ENCODE peak calls at places on chromosomes 2 and 18, in six cellular contexts. F is A549; G is OCI-LY7; S is mammary epithelial cell; Y is adrenal gland; J is CD8-positive, alpha-beta memory T cell. R is an unnamed sample.

GRCh38 chr2:60926751-60927568 is 45.6 kb downstream of the REL start:
- DNase-seq in S (no peak), J (no peak), Y (no peak), G (no peak), F (no peak), R (no peak)

GRCh38 chr2:64989982-64990614 is 899 bp downstream of the SLC1A4 start:
- DNase-seq in Y (no peak), S (no peak), F (no peak), G (peak; percentile 26), J (no peak), R (no peak)

GRCh38 chr2:120635146-120635545 is 100.5 kb upstream of the GLI2 start:
- DNase-seq in G (no peak), Y (no peak), S (no peak), F (no peak), J (no peak), R (no peak)

GRCh38 chr2:235669983-235670962 is 176.4 kb downstream of the AGAP1 start:
- DNase-seq in Y (peak; percentile 65), J (no peak), F (peak; percentile 33), S (peak; percentile 43), G (no peak), R (peak; percentile 75)

GRCh38 chr2:101540518-101540917 is 65.6 kb upstream of the RFX8 start:
- DNase-seq in J (no peak), F (no peak), G (no peak), Y (no peak), S (peak; percentile 39), R (no peak)

GRCh38 chr18:51522338-51522737 is 324.9 kb upstream of the MEX3C start:
- DNase-seq in S (no peak), J (no peak), F (no peak), G (no peak), Y (no peak), R (no peak)

GRCh38 chr2:159209341-159210306 is 76.9 kb downstream of the WDSUB1 start:
- DNase-seq in F (no peak), J (peak; percentile 20), Y (no peak), S (no peak), G (no peak), R (no peak)

GRCh38 chr2:9800639-9800974 is 42.7 kb upstream of the TAF1B start:
- DNase-seq in Y (no peak), J (no peak), G (no peak), F (no peak), S (no peak), R (no peak)

GRCh38 chr2:101949304-101949703 is 42.5 kb upstream of the IL1R2 start:
- DNase-seq in J (no peak), F (no peak), G (no peak), S (peak; percentile 43), Y (no peak), R (no peak)

GRCh38 chr2:40034198-40034597 is 255.1 kb upstream of the THUMPD2 start:
- DNase-seq in G (peak; percentile 24), J (no peak), F (no peak), S (peak; percentile 88), Y (no peak), R (no peak)

GRCh38 chr2:47964722-47965434 is 58.6 kb upstream of the FBXO11 start:
- DNase-seq in J (no peak), F (no peak), Y (no peak), G (no peak), S (peak; percentile 37), R (no peak)

GRCh38 chr2:120406566-120406965 is 60.6 kb downstream of the INHBB start:
- DNase-seq in F (no peak), S (no peak), G (no peak), J (no peak), Y (no peak), R (no peak)

GRCh38 chr2:41896186-41896846 is 151.5 kb upstream of the PKDCC start:
- DNase-seq in F (no peak), J (peak; percentile 35), G (no peak), S (no peak), Y (no peak), R (peak; percentile 67)

GRCh38 chr18:9135081-9135911 is 1.3 kb upstream of the ANKRD12 start:
- DNase-seq in J (no peak), F (no peak), G (no peak), S (no peak), Y (no peak), R (peak; percentile 44)

GRCh38 chr2:71070294-71071025 is 2.0 kb downstream of the NAGK start:
- DNase-seq in G (peak; percentile 71), Y (no peak), S (peak; percentile 40), F (peak; percentile 58), J (no peak), R (peak; percentile 71)

GRCh38 chr2:233989221-233989620 is 61.3 kb upstream of the SPP2 start:
- DNase-seq in F (no peak), S (no peak), G (no peak), Y (no peak), J (no peak), R (no peak)

GRCh38 chr18:23178661-23179081 is 43.4 kb downstream of the CABLES1 start:
- DNase-seq in J (no peak), Y (no peak), G (no peak), S (no peak), F (no peak), R (no peak)

GRCh38 chr18:31626409-31626808 is 34.7 kb downstream of the TTR start:
- DNase-seq in Y (no peak), F (no peak), S (no peak), G (no peak), J (no peak), R (no peak)

DNA sequence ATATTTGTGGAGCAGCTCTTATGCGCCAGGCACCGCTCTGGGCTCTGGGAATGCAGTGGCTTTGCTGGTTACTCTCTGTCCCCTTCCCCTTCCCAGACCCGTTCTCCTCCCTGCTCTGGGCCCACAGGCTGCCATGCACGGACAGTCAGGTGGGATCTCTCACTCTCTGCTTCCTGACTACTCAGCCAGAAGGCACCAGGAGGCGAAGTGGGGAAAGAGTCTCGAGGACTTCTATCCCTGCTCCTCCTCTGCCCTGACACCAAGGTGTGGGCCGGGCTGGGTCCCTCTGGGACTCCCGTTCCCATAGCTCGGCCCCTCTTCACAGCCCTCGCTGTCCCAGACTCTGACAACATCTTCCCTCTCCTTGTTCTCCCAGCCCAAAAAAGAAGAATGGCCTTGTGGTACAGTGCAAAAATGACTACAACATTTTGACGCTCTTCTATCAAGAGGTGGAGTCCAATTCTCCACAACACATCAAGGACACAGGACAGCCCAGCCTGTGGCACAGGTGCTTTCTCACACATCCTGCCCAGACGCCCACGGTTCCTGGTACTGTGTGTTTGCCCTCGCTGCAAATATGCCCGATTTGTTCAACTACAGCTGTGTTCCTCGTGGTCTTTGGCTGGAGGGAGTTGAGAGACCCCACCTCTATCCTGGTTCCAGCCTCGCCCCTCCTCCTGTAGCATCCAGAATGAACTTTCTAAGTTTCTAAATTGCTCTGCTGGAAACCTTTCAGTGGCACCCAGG is 14.0 kb upstream of the DUSP2 start:
- DNase-seq in J (no peak), Y (no peak), F (no peak), G (peak; percentile 66), S (no peak), R (peak; percentile 68)
- H3K4me1 ChIP-seq in J (peaks cover 82% of the 10 kb centered on the region), Y (no peaks in the 10 kb centered on the region), F (no peaks in the 10 kb centered on the region), G (peaks cover 81% of the 10 kb centered on the region), S (no peaks in the 10 kb centered on the region), R (peaks cover 8% of the 10 kb centered on the region)

DNA sequence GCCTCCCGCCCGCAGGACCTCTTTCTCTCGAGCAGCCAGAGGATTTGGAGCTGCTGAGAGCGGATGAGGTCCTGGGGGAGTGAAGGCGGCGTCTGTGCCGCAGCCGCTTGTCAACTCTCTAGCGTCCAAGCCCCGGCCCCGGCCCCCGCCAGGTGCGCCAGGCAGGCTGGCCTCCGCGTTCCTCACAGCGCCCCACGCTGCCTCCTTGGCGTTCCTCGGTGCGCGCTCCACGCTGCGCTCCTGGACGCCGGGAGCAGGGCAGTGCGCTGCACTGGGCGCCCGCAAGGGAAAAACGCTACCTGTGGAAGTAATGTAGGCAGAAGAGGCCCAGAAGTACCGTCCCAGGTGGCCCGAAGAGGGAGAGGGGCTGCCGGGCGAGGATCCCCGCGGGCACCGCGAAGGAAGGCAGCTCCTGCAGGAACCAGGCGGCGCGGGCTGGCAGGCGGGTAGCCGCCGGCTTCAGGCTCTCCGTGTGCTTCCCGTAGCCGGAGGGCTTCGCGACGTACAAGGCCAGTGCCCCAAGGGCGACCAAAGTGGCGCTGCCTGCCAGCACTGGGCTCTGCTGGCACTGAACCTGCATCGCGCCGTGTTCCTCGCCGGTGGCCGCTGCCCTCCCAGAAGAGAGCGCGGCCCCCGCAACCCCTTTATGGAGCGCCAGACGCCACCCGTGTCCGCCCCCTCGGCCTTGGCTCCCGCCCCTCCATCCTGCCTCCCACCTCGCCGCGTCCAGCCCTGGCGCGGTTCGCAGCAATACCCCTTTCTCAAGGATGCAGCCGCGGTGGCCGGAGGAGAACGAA is at the start of gene SRD5A2:
- DNase-seq in S (peak; percentile 27), J (no peak), F (no peak), G (no peak), Y (no peak), R (no peak)
- H3K4me3 ChIP-seq in S (no peak within 1 kb of the TSS), J (no peak within 1 kb of the TSS), F (peak within 1 kb of the TSS; percentile 31), G (no peak within 1 kb of the TSS), Y (no peak within 1 kb of the TSS), R (no peak within 1 kb of the TSS)

DNA sequence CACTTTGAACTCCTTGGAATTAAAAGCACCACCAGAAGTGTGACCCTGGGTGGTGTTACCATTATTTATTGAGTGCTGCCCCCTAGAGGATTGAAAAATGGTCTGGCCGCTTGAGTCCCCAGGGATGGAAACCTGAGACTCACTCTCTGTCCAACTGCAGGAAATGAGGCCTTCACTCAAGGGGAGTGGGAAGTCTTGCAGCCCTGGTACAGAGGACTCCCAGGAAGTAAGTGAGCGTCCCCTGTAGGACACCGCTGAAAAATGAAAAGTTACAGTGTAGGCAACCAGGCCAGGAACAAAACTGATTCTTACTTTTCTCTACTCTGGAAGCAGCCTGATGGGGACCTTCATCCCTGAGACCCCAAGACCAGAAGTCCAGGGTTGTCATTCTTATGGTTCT is 2.2 kb upstream of the NRP2 start:
- DNase-seq in G (peak; percentile 88), S (peak; percentile 77), J (no peak), F (peak; percentile 59), Y (peak; percentile 79), R (peak; percentile 74)
- H3K4me1 ChIP-seq in G (peaks cover 30% of the 10 kb centered on the region), S (peaks cover 60% of the 10 kb centered on the region), J (no peaks in the 10 kb centered on the region), F (peaks cover 22% of the 10 kb centered on the region), Y (peaks cover 16% of the 10 kb centered on the region), R (no peaks in the 10 kb centered on the region)

DNA sequence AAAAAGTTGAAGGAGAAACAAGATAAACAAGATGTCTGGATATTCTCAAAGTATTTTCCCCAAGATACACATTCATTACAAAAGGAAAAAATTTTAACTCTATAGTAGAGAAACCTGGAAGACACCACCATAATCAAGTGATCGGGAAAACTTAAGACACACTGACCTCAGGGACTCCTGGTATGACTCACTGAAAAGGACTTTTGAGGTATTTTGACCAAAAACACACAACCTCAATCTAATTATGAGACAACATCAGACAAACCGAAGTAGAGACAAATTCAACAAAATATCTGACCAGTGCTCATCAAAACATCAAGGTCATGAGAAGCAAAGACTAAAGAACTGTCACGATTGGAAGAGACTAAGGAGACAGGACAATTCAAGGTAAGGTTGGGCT is 34.7 kb downstream of the LPIN2 start:
- DNase-seq in Y (no peak), J (no peak), F (no peak), S (no peak), G (no peak), R (no peak)
- H3K4me3 ChIP-seq in Y (no peak overlapping the region), J (peak overlapping the region; percentile 63), F (no peak overlapping the region), S (no peak overlapping the region), G (no peak overlapping the region), R (peak overlapping the region; percentile 54)

R was measured in Peyer's patch.